ENCODE peak calls at places on chromosomes 12 and 14, in ten cellular contexts. W, V, H, S, O, E, Y, I, F and T are unnamed samples.
A peak's percentile ranks its signal among the peaks of the same experiment; 100 is the strongest.

GRCh38 chr14:54440037-54440436 is 1.1 kb downstream of the CNIH1 start:
- DNase-seq in W (no peak), V (no peak), H (no peak), S (no peak), O (no peak), E (no peak), Y (no peak), I (no peak), F (no peak), T (no peak)

GRCh38 chr12:67275380-67275913 is 6.3 kb downstream of the CAND1 start:
- DNase-seq in W (no peak), V (no peak), H (no peak), S (no peak), O (no peak), E (no peak), Y (no peak), I (no peak), F (no peak), T (no peak)

GRCh38 chr12:111636209-111636928 is 37.3 kb upstream of the ATXN2 start:
- DNase-seq in W (no peak), V (peak; percentile 77), H (peak; percentile 24), S (peak; percentile 78), O (peak; percentile 36), E (peak; percentile 53), Y (peak; percentile 83), I (no peak), F (no peak), T (peak; percentile 41)

GRCh38 chr14:96745500-96746051 is 51.6 kb upstream of the VRK1 start:
- DNase-seq in W (no peak), V (no peak), H (no peak), S (no peak), O (no peak), E (no peak), Y (no peak), I (no peak), F (no peak), T (no peak)

GRCh38 chr12:113314121-113314529 is 20.8 kb downstream of the SLC8B1 start:
- DNase-seq in W (no peak), V (no peak), H (peak; percentile 27), S (no peak), O (no peak), E (no peak), Y (no peak), I (no peak), F (no peak), T (no peak)

GRCh38 chr12:64221656-64222010 is 463 bp downstream of the KICS2 start:
- DNase-seq in W (peak; percentile 33), V (peak; percentile 92), H (peak; percentile 82), S (peak; percentile 90), O (peak; percentile 84), E (peak; percentile 66), Y (peak; percentile 29), I (no peak), F (peak; percentile 27), T (peak; percentile 40)

GRCh38 chr14:105588236-105588860 is 62.0 kb downstream of the TMEM121 start:
- DNase-seq in W (no peak), V (no peak), H (no peak), S (no peak), O (no peak), E (no peak), Y (no peak), I (no peak), F (no peak), T (no peak)

GRCh38 chr14:67618617-67619063 is 1.1 kb upstream of the ARG2 start:
- DNase-seq in W (no peak), V (no peak), H (no peak), S (no peak), O (peak; percentile 88), E (peak; percentile 84), Y (peak; percentile 74), I (no peak), F (peak; percentile 61), T (peak; percentile 86)

GRCh38 chr12:55171445-55171844 is 45.2 kb downstream of the OR9K2 start:
- DNase-seq in W (no peak), V (no peak), H (no peak), S (no peak), O (no peak), E (no peak), Y (no peak), I (no peak), F (no peak), T (no peak)

GRCh38 chr12:47903927-47904646 is 707 bp downstream of the VDR start:
- DNase-seq in W (peak; percentile 36), V (peak; percentile 55), H (peak; percentile 5), S (peak; percentile 86), O (peak; percentile 82), E (peak; percentile 78), Y (peak; percentile 62), I (no peak), F (no peak), T (no peak)

GRCh38 chr12:34397591-34398365 is 375.5 kb downstream of the ALG10 start:
- DNase-seq in W (no peak), V (peak; percentile 6), H (no peak), S (peak; percentile 39), O (no peak), E (no peak), Y (no peak), I (no peak), F (no peak), T (no peak)

GRCh38 chr14:68888025-68888850 is 90.9 kb downstream of the ACTN1 start:
- DNase-seq in W (no peak), V (peak; percentile 48), H (no peak), S (no peak), O (no peak), E (no peak), Y (no peak), I (no peak), F (no peak), T (no peak)

GRCh38 chr14:76550534-76550933 is 174.6 kb downstream of the ESRRB start:
- DNase-seq in W (no peak), V (no peak), H (no peak), S (no peak), O (no peak), E (no peak), Y (no peak), I (no peak), F (no peak), T (no peak)

GRCh38 chr12:114608509-114608908 is 75.5 kb downstream of the TBX3 start:
- DNase-seq in W (no peak), V (no peak), H (no peak), S (no peak), O (no peak), E (no peak), Y (no peak), I (no peak), F (no peak), T (no peak)

GRCh38 chr12:99131761-99132199 is 486.7 kb downstream of the APAF1 start:
- DNase-seq in W (no peak), V (peak; percentile 62), H (peak; percentile 72), S (peak; percentile 68), O (no peak), E (no peak), Y (peak; percentile 65), I (no peak), F (no peak), T (no peak)